ENCODE peak calls at places on chromosomes 1 and 21, in eight cellular contexts. S is MM.1S, Q is AG10803, H is psoas muscle, B is D721Med, M is type B pancreatic cell, O is left lung, T is BJ. Z is an unnamed sample.

GRCh38 chr1:1753607-1754005 is 24.7 kb downstream of the NADK start:
- DNase-seq in S (no peak), Q (no peak), H (no peak), B (no peak), M (no peak), O (peak; percentile 67), T (no peak), Z (no peak)

GRCh38 chr1:152462636-152463035 is 48.0 kb upstream of the LCE5A start:
- DNase-seq in S (no peak), Q (no peak), H (no peak), B (no peak), M (no peak), O (no peak), T (no peak), Z (no peak)

GRCh38 chr1:18949689-18950414 is 6.6 kb downstream of the IFFO2 start:
- DNase-seq in S (no peak), Q (peak; percentile 79), H (peak; percentile 66), B (no peak), M (no peak), O (no peak), T (no peak), Z (peak; percentile 60)

GRCh38 chr21:34900376-34900775 is 148.7 kb downstream of the RUNX1 start:
- DNase-seq in S (no peak), Q (peak; percentile 46), H (no peak), B (no peak), M (no peak), O (no peak), T (peak; percentile 82), Z (no peak)

GRCh38 chr1:218779341-218779831 is 394.3 kb upstream of the LYPLAL1 start:
- DNase-seq in S (no peak), Q (no peak), H (no peak), B (no peak), M (no peak), O (no peak), T (no peak), Z (no peak)

GRCh38 chr1:145961109-145961424 is 3.2 kb upstream of the LIX1L start:
- DNase-seq in S (no peak), Q (no peak), H (no peak), B (no peak), M (no peak), O (no peak), T (no peak), Z (no peak)

GRCh38 chr1:211713231-211713630 is 37.8 kb upstream of the NEK2 start:
- DNase-seq in S (no peak), Q (peak; percentile 25), H (no peak), B (no peak), M (no peak), O (no peak), T (no peak), Z (no peak)

GRCh38 chr1:8078176-8078671 is 52.1 kb upstream of the ERRFI1 start:
- DNase-seq in S (no peak), Q (peak; percentile 83), H (no peak), B (no peak), M (no peak), O (no peak), T (peak; percentile 73), Z (no peak)

GRCh38 chr1:31476891-31477846 is 64.2 kb downstream of the SERINC2 start:
- DNase-seq in S (peak; percentile 95), Q (no peak), H (no peak), B (no peak), M (no peak), O (no peak), T (no peak), Z (no peak)
- TF ChIP-seq CTCF in S (no peak), Q (no peak), H (no peak), B (no peak), M (no peak), O (no peak), T (no peak), Z (no peak)

DNA sequence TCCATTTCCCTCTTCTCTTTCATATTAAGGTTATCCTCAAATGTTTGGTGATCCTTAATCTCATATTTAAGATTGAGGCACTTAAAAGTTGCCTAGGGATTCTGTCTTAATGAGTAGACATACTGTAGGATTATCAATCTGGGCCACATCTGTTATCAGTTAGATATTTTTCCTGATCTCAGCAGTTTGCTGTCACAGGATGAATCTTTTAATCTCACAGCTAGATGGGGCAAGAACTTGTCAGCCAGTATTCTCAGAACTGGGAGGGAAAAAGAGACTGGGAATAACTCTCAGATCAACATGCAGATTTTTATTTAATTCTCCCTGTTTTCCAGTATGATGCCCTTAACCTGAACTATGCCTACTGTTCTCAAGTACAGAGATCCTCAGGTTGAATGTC is 14.0 kb downstream of the ZNF644 start:
- DNase-seq in S (no peak), Q (peak; percentile 25), H (no peak), B (no peak), M (no peak), O (no peak), T (no peak), Z (no peak)
- TF ChIP-seq CTCF in S (no peak), Q (no peak), H (no peak), B (no peak), M (no peak), O (no peak), T (no peak), Z (no peak)

DNA sequence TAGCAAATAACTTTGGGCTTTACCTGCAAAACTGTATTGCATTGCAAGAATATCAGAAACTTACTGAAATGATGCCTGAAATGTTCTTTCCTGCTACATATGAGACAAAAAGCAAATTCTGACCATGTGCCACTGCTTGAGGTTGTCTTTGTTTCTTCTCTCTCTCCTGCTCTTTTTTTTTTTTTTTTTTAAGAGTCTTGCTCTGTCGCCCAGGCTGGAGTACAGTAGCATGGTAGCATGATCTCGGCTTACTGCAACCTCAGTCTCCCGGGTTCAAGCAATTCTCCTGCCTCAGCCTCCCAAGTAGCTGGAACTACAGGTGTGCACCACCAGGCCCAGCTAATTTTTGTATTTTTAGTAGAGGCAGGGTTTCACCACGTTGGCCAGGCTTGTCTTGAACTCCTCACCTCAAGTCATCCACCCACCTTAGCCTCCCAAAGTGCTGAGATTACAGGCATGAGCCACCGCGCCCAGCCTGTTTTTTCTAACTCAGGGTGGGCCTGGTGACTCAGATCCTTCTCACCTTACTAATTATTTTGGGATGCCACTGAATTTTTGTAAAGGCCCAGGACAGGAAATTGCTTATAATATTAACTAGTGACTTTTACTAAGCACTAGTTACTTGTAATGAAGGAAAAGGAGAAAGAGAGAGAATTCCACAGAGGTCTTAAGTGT is 35.9 kb downstream of the DNASE2B start:
- DNase-seq in S (no peak), Q (no peak), H (no peak), B (no peak), M (no peak), O (no peak), T (no peak), Z (no peak)
- TF ChIP-seq CTCF in S (no peak), Q (no peak), H (no peak), B (no peak), M (no peak), O (no peak), T (no peak), Z (no peak)

GRCh38 chr1:200131551-200132125 is 104.1 kb downstream of the NR5A2 start:
- DNase-seq in S (no peak), Q (no peak), H (no peak), B (no peak), M (no peak), O (no peak), T (no peak), Z (no peak)
- TF ChIP-seq CTCF in S (no peak), Q (no peak), H (no peak), B (no peak), M (no peak), O (no peak), T (no peak), Z (no peak)

Z was measured in GM20000.